ENCODE peak calls at places on chromosomes 11 and 22, in four cellular contexts. C, F, B and V are unnamed samples.
A peak's percentile ranks its signal among the peaks of the same experiment; 100 is the strongest.

GRCh38 chr22:40204331-40205116 is 26.8 kb downstream of the TNRC6B start:
- DNase-seq in C (peak; percentile 23), F (no peak), B (peak; percentile 27), V (no peak)

GRCh38 chr11:97516688-97517087 is 1126.9 kb downstream of the JRKL start:
- DNase-seq in C (no peak), F (no peak), B (no peak), V (no peak)

GRCh38 chr22:42930810-42931420 is 73.8 kb upstream of the ARFGAP3 start:
- DNase-seq in C (peak; percentile 83), F (no peak), B (no peak), V (no peak)

GRCh38 chr11:11884774-11885481 is 43.2 kb downstream of the USP47 start:
- DNase-seq in C (no peak), F (no peak), B (no peak), V (no peak)

GRCh38 chr11:111829185-111829968 is 42.0 kb downstream of the ALG9 start:
- DNase-seq in C (no peak), F (no peak), B (no peak), V (no peak)

GRCh38 chr11:128900468-128900867 is 9.3 kb downstream of the KCNJ5 start:
- DNase-seq in C (peak; percentile 25), F (no peak), B (no peak), V (no peak)

GRCh38 chr22:26561756-26562417 is 28.0 kb downstream of the TPST2 start:
- DNase-seq in C (peak; percentile 7), F (no peak), B (no peak), V (no peak)

GRCh38 chr22:37611202-37611601 is 2.6 kb downstream of the GGA1 start:
- DNase-seq in C (no peak), F (no peak), B (no peak), V (no peak)

GRCh38 chr11:134370526-134371435 is 39.0 kb downstream of the GLB1L2 start:
- DNase-seq in C (no peak), F (no peak), B (no peak), V (no peak)

GRCh38 chr11:38553033-38553432 is 1955.0 kb upstream of the RAG2 start:
- DNase-seq in C (no peak), F (no peak), B (no peak), V (no peak)

GRCh38 chr22:22687638-22688500 is 43.5 kb downstream of the GGTLC2 start:
- DNase-seq in C (peak; percentile 63), F (peak; percentile 34), B (no peak), V (peak; percentile 36)

GRCh38 chr11:112292785-112293407 is 32.2 kb upstream of the PLET1 start:
- DNase-seq in C (peak; percentile 96), F (no peak), B (peak; percentile 7), V (peak; percentile 39)

GRCh38 chr11:33829430-33830141 is 55.3 kb upstream of the FBXO3 start:
- DNase-seq in C (peak; percentile 77), F (peak; percentile 55), B (peak; percentile 7), V (no peak)

GRCh38 chr11:125073616-125074483 is 10.7 kb downstream of the SLC37A2 start:
- DNase-seq in C (no peak), F (no peak), B (no peak), V (no peak)

GRCh38 chr11:105220175-105220574 is 80.6 kb upstream of the CARD18 start:
- DNase-seq in C (no peak), F (no peak), B (no peak), V (no peak)

GRCh38 chr11:3109921-3110706 is 52.9 kb upstream of the CARS1 start:
- DNase-seq in C (peak; percentile 63), F (peak; percentile 45), B (no peak), V (peak; percentile 37)

GRCh38 chr11:1548221-1549070 is 23.6 kb downstream of the DUSP8 start:
- DNase-seq in C (peak; percentile 66), F (peak; percentile 87), B (no peak), V (peak; percentile 83)

GRCh38 chr22:25137577-25138525 is 61.8 kb upstream of the CRYBB3 start:
- DNase-seq in C (peak; percentile 58), F (no peak), B (no peak), V (no peak)

GRCh38 chr11:122874991-122875390 is 7.6 kb upstream of the JHY start:
- DNase-seq in C (no peak), F (no peak), B (no peak), V (no peak)

GRCh38 chr22:42202669-42203068 is 67.8 kb downstream of the TCF20 start:
- DNase-seq in C (no peak), F (no peak), B (no peak), V (no peak)

GRCh38 chr22:25816522-25817059 is 74.6 kb downstream of the MYO18B start:
- DNase-seq in C (no peak), F (no peak), B (no peak), V (no peak)